ENCODE peak calls at places on chromosome 4, in eight cellular contexts. C is HTR-8/SVneo; V is transverse colon; W is activated CD4-positive, alpha-beta T cell treated with anti-CD3 and anti-CD28 coated beads, Interleukin-2, amount 10 ng/mL, durations not matched to agents 7 days and 5 days; T is retinal pigment epithelial cell; R is omental fat pad; M is stimulated activated CD4-positive, alpha-beta T cell treated with anti-CD3 and anti-CD28 coated beads, Interleukin-4, amount 100 ng/mL, for 4 hours; G is WTC11. J is an unnamed sample.
A peak's percentile ranks its signal among the peaks of the same experiment; 100 is the strongest.

GRCh38 chr4:152485726-152486276 is 50.1 kb downstream of the FBXW7 start:
- DNase-seq in M (peak; percentile 15), R (no peak), V (no peak), C (no peak), W (peak; percentile 66), G (no peak), T (no peak), J (no peak)

GRCh38 chr4:132642196-132642817 is 506.8 kb upstream of the PCDH10 start:
- DNase-seq in V (no peak), C (peak; percentile 29), T (peak; percentile 24), M (no peak), G (peak; percentile 36), R (no peak), W (no peak), J (no peak)

GRCh38 chr4:23920716-23921446 is 31.0 kb upstream of the PPARGC1A start:
- DNase-seq in C (no peak), M (no peak), W (no peak), R (no peak), V (no peak), G (no peak), T (no peak), J (no peak)

GRCh38 chr4:20682853-20683252 is 17.4 kb upstream of the PACRGL start:
- DNase-seq in G (no peak), M (no peak), V (no peak), W (no peak), C (no peak), T (no peak), R (no peak), J (no peak)

GRCh38 chr4:909131-909571 is 23.0 kb downstream of the GAK start:
- DNase-seq in T (no peak), R (no peak), C (no peak), M (no peak), W (no peak), V (no peak), G (no peak), J (no peak)

GRCh38 chr4:647481-647880 is 22.1 kb downstream of the PDE6B start:
- DNase-seq in G (no peak), W (no peak), T (no peak), R (no peak), M (no peak), C (no peak), V (no peak), J (no peak)

GRCh38 chr4:109803924-109804571 is 2.2 kb upstream of the CFI start:
- DNase-seq in T (peak; percentile 60), C (peak; percentile 50), R (no peak), V (peak; percentile 8), M (no peak), G (peak; percentile 18), W (no peak), J (no peak)

GRCh38 chr4:109207060-109207459 is 95.4 kb downstream of the COL25A1 start:
- DNase-seq in R (no peak), M (no peak), C (peak; percentile 8), G (no peak), W (no peak), T (peak; percentile 63), V (no peak), J (peak; percentile 44)

GRCh38 chr4:26624042-26624441 is 40.2 kb downstream of the TBC1D19 start:
- DNase-seq in W (no peak), C (no peak), M (no peak), V (no peak), R (no peak), G (no peak), T (no peak), J (no peak)

GRCh38 chr4:110059556-110060191 is 138.7 kb downstream of the ELOVL6 start:
- DNase-seq in M (no peak), V (peak; percentile 20), W (peak; percentile 16), R (no peak), T (no peak), C (no peak), G (no peak), J (no peak)

GRCh38 chr4:10584042-10584441 is 100.5 kb downstream of the CLNK start:
- DNase-seq in G (no peak), R (no peak), T (no peak), V (peak; percentile 28), M (no peak), W (no peak), C (peak; percentile 31), J (peak; percentile 20)

GRCh38 chr4:128601992-128602695 is 207.4 kb upstream of the JADE1 start:
- DNase-seq in V (no peak), M (no peak), T (no peak), G (no peak), R (no peak), C (no peak), W (no peak), J (peak; percentile 1)

GRCh38 chr4:31324814-31325213 is 604.6 kb downstream of the PCDH7 start:
- DNase-seq in W (no peak), C (no peak), G (no peak), V (no peak), T (no peak), R (no peak), M (no peak), J (no peak)

GRCh38 chr4:34148322-34148908 is 2095.9 kb downstream of the ARAP2 start:
- DNase-seq in R (no peak), T (no peak), W (no peak), V (no peak), C (no peak), G (no peak), M (no peak), J (no peak)

GRCh38 chr4:63618883-63619573 is 790.2 kb downstream of the TECRL start:
- DNase-seq in T (no peak), W (no peak), R (no peak), M (no peak), V (no peak), C (no peak), G (no peak), J (no peak)

GRCh38 chr4:158814207-158814606 is 45.4 kb downstream of the FNIP2 start:
- DNase-seq in V (no peak), G (no peak), M (no peak), R (no peak), T (no peak), C (no peak), W (no peak), J (no peak)

GRCh38 chr4:35963383-35963782 is 280.9 kb downstream of the ARAP2 start:
- DNase-seq in G (no peak), T (no peak), W (no peak), C (no peak), M (no peak), V (no peak), R (no peak), J (no peak)

GRCh38 chr4:189069782-189070181 is 870.9 kb upstream of the FRG1 start:
- DNase-seq in T (no peak), R (no peak), G (no peak), W (no peak), C (no peak), V (no peak), M (no peak), J (no peak)